ENCODE peak calls at places on chromosome 20, in six cellular contexts. One of them, this sample, is unnamed.

GRCh38 chr20:63694596-63695418 is 1.6 kb upstream of the TNFRSF6B start:
- DNase-seq in ascending aorta: no peak
- DNase-seq in mammary epithelial cell: no peak
- DNase-seq in GM23338: no peak
- DNase-seq in IMR-90: no peak
- DNase-seq in CD4-positive, alpha-beta T cell: no peak
- DNase-seq in this sample: no peak

GRCh38 chr20:41287327-41287726 is 30.2 kb downstream of the ZHX3 start:
- DNase-seq in IMR-90: peak; percentile 97
- DNase-seq in CD4-positive, alpha-beta T cell: no peak
- DNase-seq in ascending aorta: no peak
- DNase-seq in GM23338: no peak
- DNase-seq in mammary epithelial cell: peak; percentile 82
- DNase-seq in this sample: peak; percentile 75

GRCh38 chr20:2006452-2007381 is 12.9 kb upstream of the PDYN start:
- DNase-seq in GM23338: peak; percentile 85
- DNase-seq in IMR-90: peak; percentile 30
- DNase-seq in ascending aorta: no peak
- DNase-seq in CD4-positive, alpha-beta T cell: no peak
- DNase-seq in mammary epithelial cell: peak; percentile 56
- DNase-seq in this sample: peak; percentile 43

GRCh38 chr20:543369-544152 is at the start of gene CSNK2A1:
- DNase-seq in ascending aorta: peak; percentile 73
- DNase-seq in IMR-90: peak; percentile 94
- DNase-seq in GM23338: peak; percentile 98
- DNase-seq in CD4-positive, alpha-beta T cell: peak; percentile 91
- DNase-seq in mammary epithelial cell: peak; percentile 92
- DNase-seq in this sample: peak; percentile 94

GRCh38 chr20:23287366-23288190 is 63.0 kb upstream of the NXT1 start:
- DNase-seq in ascending aorta: no peak
- DNase-seq in CD4-positive, alpha-beta T cell: no peak
- DNase-seq in GM23338: no peak
- DNase-seq in IMR-90: no peak
- DNase-seq in mammary epithelial cell: no peak
- DNase-seq in this sample: no peak

GRCh38 chr20:31680286-31681127 is 42.2 kb downstream of the BCL2L1 start:
- DNase-seq in GM23338: no peak
- DNase-seq in IMR-90: no peak
- DNase-seq in CD4-positive, alpha-beta T cell: no peak
- DNase-seq in mammary epithelial cell: no peak
- DNase-seq in ascending aorta: no peak
- DNase-seq in this sample: no peak

GRCh38 chr20:62254021-62254724 is 15.9 kb downstream of the OSBPL2 start:
- DNase-seq in IMR-90: no peak
- DNase-seq in mammary epithelial cell: no peak
- DNase-seq in GM23338: peak; percentile 36
- DNase-seq in CD4-positive, alpha-beta T cell: no peak
- DNase-seq in ascending aorta: no peak
- DNase-seq in this sample: no peak

GRCh38 chr20:9172908-9173307 is 104.0 kb downstream of the PLCB4 start:
- DNase-seq in mammary epithelial cell: no peak
- DNase-seq in IMR-90: no peak
- DNase-seq in CD4-positive, alpha-beta T cell: no peak
- DNase-seq in GM23338: no peak
- DNase-seq in ascending aorta: no peak
- DNase-seq in this sample: peak; percentile 18

GRCh38 chr20:11437611-11438380 is 479.9 kb upstream of the BTBD3 start:
- DNase-seq in IMR-90: no peak
- DNase-seq in CD4-positive, alpha-beta T cell: no peak
- DNase-seq in ascending aorta: no peak
- DNase-seq in GM23338: no peak
- DNase-seq in mammary epithelial cell: no peak
- DNase-seq in this sample: no peak

GRCh38 chr20:18904624-18905023 is 91.0 kb downstream of the SCP2D1 start:
- DNase-seq in IMR-90: no peak
- DNase-seq in mammary epithelial cell: no peak
- DNase-seq in ascending aorta: no peak
- DNase-seq in CD4-positive, alpha-beta T cell: no peak
- DNase-seq in GM23338: peak; percentile 13
- DNase-seq in this sample: peak; percentile 34

GRCh38 chr20:46423882-46424482 is 17.6 kb upstream of the ELMO2 start:
- DNase-seq in CD4-positive, alpha-beta T cell: no peak
- DNase-seq in ascending aorta: no peak
- DNase-seq in mammary epithelial cell: peak; percentile 38
- DNase-seq in IMR-90: no peak
- DNase-seq in GM23338: no peak
- DNase-seq in this sample: peak; percentile 57

GRCh38 chr20:46423342-46423741 is 16.9 kb upstream of the ELMO2 start:
- DNase-seq in CD4-positive, alpha-beta T cell: no peak
- DNase-seq in mammary epithelial cell: no peak
- DNase-seq in IMR-90: no peak
- DNase-seq in ascending aorta: no peak
- DNase-seq in GM23338: peak; percentile 47
- DNase-seq in this sample: no peak

GRCh38 chr20:46430921-46431712 is 24.7 kb upstream of the ELMO2 start:
- DNase-seq in IMR-90: no peak
- DNase-seq in CD4-positive, alpha-beta T cell: no peak
- DNase-seq in mammary epithelial cell: no peak
- DNase-seq in GM23338: no peak
- DNase-seq in ascending aorta: no peak
- DNase-seq in this sample: no peak

GRCh38 chr20:46433051-46433450 is 26.6 kb upstream of the ELMO2 start:
- DNase-seq in CD4-positive, alpha-beta T cell: no peak
- DNase-seq in GM23338: no peak
- DNase-seq in mammary epithelial cell: peak; percentile 25
- DNase-seq in ascending aorta: no peak
- DNase-seq in IMR-90: no peak
- DNase-seq in this sample: no peak

GRCh38 chr20:46427384-46427783 is 21.0 kb upstream of the ELMO2 start:
- DNase-seq in CD4-positive, alpha-beta T cell: no peak
- DNase-seq in IMR-90: no peak
- DNase-seq in GM23338: no peak
- DNase-seq in ascending aorta: no peak
- DNase-seq in mammary epithelial cell: no peak
- DNase-seq in this sample: no peak
- TF ChIP-seq CTCF in CD4-positive, alpha-beta T cell: no peak
- TF ChIP-seq CTCF in IMR-90: no peak
- TF ChIP-seq CTCF in GM23338: no peak
- TF ChIP-seq CTCF in ascending aorta: no peak
- TF ChIP-seq CTCF in mammary epithelial cell: no peak
- TF ChIP-seq CTCF in this sample: no peak

GRCh38 chr20:49552007-49552406 is 15.9 kb downstream of the PTGIS start:
- DNase-seq in IMR-90: no peak
- DNase-seq in CD4-positive, alpha-beta T cell: no peak
- DNase-seq in ascending aorta: no peak
- DNase-seq in mammary epithelial cell: no peak
- DNase-seq in GM23338: no peak
- DNase-seq in this sample: no peak
- TF ChIP-seq CTCF in IMR-90: no peak
- TF ChIP-seq CTCF in CD4-positive, alpha-beta T cell: no peak
- TF ChIP-seq CTCF in ascending aorta: no peak
- TF ChIP-seq CTCF in mammary epithelial cell: no peak
- TF ChIP-seq CTCF in GM23338: no peak
- TF ChIP-seq CTCF in this sample: no peak

GRCh38 chr20:57087705-57088104 is 178.7 kb downstream of the BMP7 start:
- DNase-seq in CD4-positive, alpha-beta T cell: no peak
- DNase-seq in ascending aorta: no peak
- DNase-seq in GM23338: no peak
- DNase-seq in mammary epithelial cell: no peak
- DNase-seq in IMR-90: no peak
- DNase-seq in this sample: no peak

GRCh38 chr20:57091748-57092111 is 174.7 kb downstream of the BMP7 start:
- DNase-seq in CD4-positive, alpha-beta T cell: no peak
- DNase-seq in GM23338: no peak
- DNase-seq in IMR-90: no peak
- DNase-seq in ascending aorta: no peak
- DNase-seq in mammary epithelial cell: no peak
- DNase-seq in this sample: no peak

GRCh38 chr20:57090590-57091560 is 175.6 kb downstream of the BMP7 start:
- DNase-seq in CD4-positive, alpha-beta T cell: no peak
- DNase-seq in GM23338: no peak
- DNase-seq in ascending aorta: no peak
- DNase-seq in IMR-90: no peak
- DNase-seq in mammary epithelial cell: no peak
- DNase-seq in this sample: no peak

GRCh38 chr20:57088436-57088835 is 178.0 kb downstream of the BMP7 start:
- DNase-seq in ascending aorta: no peak
- DNase-seq in GM23338: no peak
- DNase-seq in IMR-90: no peak
- DNase-seq in mammary epithelial cell: no peak
- DNase-seq in CD4-positive, alpha-beta T cell: no peak
- DNase-seq in this sample: no peak

DNA sequence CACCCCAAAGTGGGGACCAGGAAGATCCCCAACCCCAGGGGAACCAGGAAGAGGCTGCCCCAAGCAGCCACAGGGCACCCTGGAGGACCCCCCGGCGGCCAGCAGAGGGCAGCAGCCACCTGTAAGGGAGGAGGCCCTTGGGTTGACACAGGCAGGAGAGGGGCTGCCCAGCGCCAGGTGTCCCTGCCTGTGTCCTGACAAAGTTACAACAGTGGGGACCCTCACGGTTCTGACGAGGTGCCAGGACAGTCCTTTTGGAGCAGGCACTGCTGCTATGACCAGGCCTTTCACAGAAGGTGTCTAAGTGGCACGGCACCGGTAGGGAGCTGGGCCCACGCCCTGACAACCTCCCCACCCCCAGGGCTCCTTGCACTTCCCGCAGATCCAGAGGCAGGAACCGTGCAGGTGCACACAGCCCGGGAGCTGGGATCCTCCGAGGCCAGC is 176.7 kb downstream of the BMP7 start:
- DNase-seq in CD4-positive, alpha-beta T cell: peak; percentile 44
- DNase-seq in IMR-90: peak; percentile 5
- DNase-seq in GM23338: peak; percentile 81
- DNase-seq in mammary epithelial cell: peak; percentile 33
- DNase-seq in ascending aorta: no peak
- DNase-seq in this sample: peak; percentile 69
- TF ChIP-seq CTCF in CD4-positive, alpha-beta T cell: peak; percentile 62
- TF ChIP-seq CTCF in IMR-90: peak; percentile 59
- TF ChIP-seq CTCF in GM23338: peak; percentile 92
- TF ChIP-seq CTCF in mammary epithelial cell: peak; percentile 75
- TF ChIP-seq CTCF in ascending aorta: no peak
- TF ChIP-seq CTCF in this sample: peak; percentile 98

GRCh38 chr20:36062799-36063198 is 91.7 kb upstream of the EPB41L1 start:
- DNase-seq in ascending aorta: no peak
- DNase-seq in CD4-positive, alpha-beta T cell: no peak
- DNase-seq in GM23338: no peak
- DNase-seq in IMR-90: no peak
- DNase-seq in mammary epithelial cell: peak; percentile 63
- DNase-seq in this sample: no peak

GRCh38 chr20:36066777-36067176 is 87.8 kb upstream of the EPB41L1 start:
- DNase-seq in GM23338: no peak
- DNase-seq in IMR-90: no peak
- DNase-seq in CD4-positive, alpha-beta T cell: no peak
- DNase-seq in ascending aorta: no peak
- DNase-seq in mammary epithelial cell: no peak
- DNase-seq in this sample: no peak

GRCh38 chr20:36063916-36064660 is 90.5 kb upstream of the EPB41L1 start:
- DNase-seq in GM23338: no peak
- DNase-seq in IMR-90: no peak
- DNase-seq in ascending aorta: no peak
- DNase-seq in mammary epithelial cell: no peak
- DNase-seq in CD4-positive, alpha-beta T cell: peak; percentile 6
- DNase-seq in this sample: no peak

GRCh38 chr20:36065427-36065998 is 89.0 kb upstream of the EPB41L1 start:
- DNase-seq in GM23338: no peak
- DNase-seq in IMR-90: no peak
- DNase-seq in CD4-positive, alpha-beta T cell: no peak
- DNase-seq in ascending aorta: no peak
- DNase-seq in mammary epithelial cell: no peak
- DNase-seq in this sample: no peak

GRCh38 chr20:36064661-36065426 is 89.7 kb upstream of the EPB41L1 start:
- DNase-seq in GM23338: peak; percentile 94
- DNase-seq in CD4-positive, alpha-beta T cell: peak; percentile 86
- DNase-seq in ascending aorta: peak; percentile 80
- DNase-seq in IMR-90: peak; percentile 70
- DNase-seq in mammary epithelial cell: peak; percentile 85
- DNase-seq in this sample: peak; percentile 80
- TF ChIP-seq CTCF in GM23338: no peak
- TF ChIP-seq CTCF in CD4-positive, alpha-beta T cell: no peak
- TF ChIP-seq CTCF in ascending aorta: no peak
- TF ChIP-seq CTCF in IMR-90: no peak
- TF ChIP-seq CTCF in mammary epithelial cell: no peak
- TF ChIP-seq CTCF in this sample: no peak

GRCh38 chr20:34472246-34472925 is 43.8 kb upstream of the DYNLRB1 start:
- DNase-seq in ascending aorta: no peak
- DNase-seq in CD4-positive, alpha-beta T cell: no peak
- DNase-seq in IMR-90: peak; percentile 61
- DNase-seq in mammary epithelial cell: peak; percentile 16
- DNase-seq in GM23338: no peak
- DNase-seq in this sample: peak; percentile 30

GRCh38 chr20:34475979-34476736 is 40.1 kb upstream of the DYNLRB1 start:
- DNase-seq in GM23338: peak; percentile 60
- DNase-seq in ascending aorta: no peak
- DNase-seq in IMR-90: peak; percentile 21
- DNase-seq in mammary epithelial cell: no peak
- DNase-seq in CD4-positive, alpha-beta T cell: no peak
- DNase-seq in this sample: peak; percentile 17

GRCh38 chr20:34468956-34469355 is 47.3 kb upstream of the DYNLRB1 start:
- DNase-seq in IMR-90: peak; percentile 25
- DNase-seq in GM23338: no peak
- DNase-seq in ascending aorta: no peak
- DNase-seq in CD4-positive, alpha-beta T cell: no peak
- DNase-seq in mammary epithelial cell: no peak
- DNase-seq in this sample: no peak

DNA sequence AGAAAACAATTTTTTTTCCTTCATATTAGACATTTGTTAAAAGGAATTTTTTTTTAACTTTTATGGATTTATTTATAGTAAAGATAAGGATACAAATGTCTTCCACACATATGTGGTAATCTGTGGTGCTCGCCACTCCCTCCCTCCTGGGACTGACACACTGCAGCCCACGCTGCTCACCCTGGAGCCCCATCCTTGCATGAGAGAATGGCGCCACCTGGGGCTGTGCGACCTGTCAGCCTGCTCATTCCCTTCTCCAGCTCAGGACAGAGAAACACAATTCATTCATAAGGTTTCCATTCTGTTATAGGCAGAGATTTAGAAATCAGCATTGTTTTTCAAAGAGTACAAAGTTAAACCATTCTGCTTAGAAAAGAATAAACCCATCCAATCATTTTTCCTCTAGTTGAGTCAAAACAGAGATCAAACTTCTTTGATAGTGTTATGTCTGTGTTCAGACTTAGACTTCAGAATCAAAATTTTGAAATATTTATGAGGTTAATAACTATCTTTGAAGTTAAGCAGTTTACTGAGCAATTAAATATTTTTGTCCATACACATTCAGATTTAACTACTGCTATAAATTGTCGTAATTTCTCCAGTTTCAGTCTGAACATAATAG is 42.8 kb upstream of the DYNLRB1 start:
- DNase-seq in IMR-90: peak; percentile 66
- DNase-seq in CD4-positive, alpha-beta T cell: no peak
- DNase-seq in GM23338: peak; percentile 71
- DNase-seq in ascending aorta: no peak
- DNase-seq in mammary epithelial cell: peak; percentile 16
- DNase-seq in this sample: peak; percentile 59
- TF ChIP-seq CTCF in IMR-90: peak; percentile 46
- TF ChIP-seq CTCF in CD4-positive, alpha-beta T cell: peak; percentile 9
- TF ChIP-seq CTCF in GM23338: peak; percentile 79
- TF ChIP-seq CTCF in ascending aorta: no peak
- TF ChIP-seq CTCF in mammary epithelial cell: peak; percentile 2
- TF ChIP-seq CTCF in this sample: peak; percentile 36

GRCh38 chr20:4040283-4041179 is 25.2 kb upstream of the RNF24 start:
- DNase-seq in ascending aorta: no peak
- DNase-seq in CD4-positive, alpha-beta T cell: no peak
- DNase-seq in mammary epithelial cell: peak; percentile 34
- DNase-seq in IMR-90: no peak
- DNase-seq in GM23338: no peak
- DNase-seq in this sample: peak; percentile 38
- TF ChIP-seq CTCF in ascending aorta: no peak
- TF ChIP-seq CTCF in CD4-positive, alpha-beta T cell: no peak
- TF ChIP-seq CTCF in mammary epithelial cell: no peak
- TF ChIP-seq CTCF in IMR-90: no peak
- TF ChIP-seq CTCF in GM23338: no peak
- TF ChIP-seq CTCF in this sample: no peak